ENCODE peak calls at places on chromosome 5, in seven cellular contexts. One of them, this sample, is unnamed.

GRCh38 chr5:140574165-140574564 is 9.5 kb downstream of the SLC35A4 start:
- DNase-seq in A673: no peak
- DNase-seq in psoas muscle: no peak
- DNase-seq in MM.1S: no peak
- DNase-seq in brain microvascular endothelial cell: peak; percentile 52
- DNase-seq in H1: no peak
- DNase-seq in heart right ventricle: peak; percentile 36
- DNase-seq in this sample: no peak

GRCh38 chr5:17374973-17375844 is 122.8 kb upstream of the TAF11L2 start:
- DNase-seq in A673: no peak
- DNase-seq in psoas muscle: no peak
- DNase-seq in MM.1S: no peak
- DNase-seq in brain microvascular endothelial cell: peak; percentile 35
- DNase-seq in H1: peak; percentile 54
- DNase-seq in heart right ventricle: no peak
- DNase-seq in this sample: peak; percentile 25

GRCh38 chr5:162529886-162530285 is 462.3 kb downstream of the GABRG2 start:
- DNase-seq in A673: peak; percentile 1
- DNase-seq in psoas muscle: no peak
- DNase-seq in MM.1S: peak; percentile 9
- DNase-seq in brain microvascular endothelial cell: no peak
- DNase-seq in H1: no peak
- DNase-seq in heart right ventricle: no peak
- DNase-seq in this sample: no peak

GRCh38 chr5:124651663-124652513 is 94.6 kb downstream of the ZNF608 start:
- DNase-seq in A673: peak; percentile 76
- DNase-seq in psoas muscle: peak; percentile 81
- DNase-seq in MM.1S: peak; percentile 51
- DNase-seq in brain microvascular endothelial cell: peak; percentile 77
- DNase-seq in H1: peak; percentile 87
- DNase-seq in heart right ventricle: peak; percentile 84
- DNase-seq in this sample: no peak

GRCh38 chr5:3997670-3998069 is 402.0 kb downstream of the IRX1 start:
- DNase-seq in A673: no peak
- DNase-seq in psoas muscle: no peak
- DNase-seq in MM.1S: no peak
- DNase-seq in brain microvascular endothelial cell: no peak
- DNase-seq in H1: no peak
- DNase-seq in heart right ventricle: no peak
- DNase-seq in this sample: no peak

GRCh38 chr5:10138385-10139057 is 111.2 kb downstream of the ATPSCKMT start:
- DNase-seq in A673: no peak
- DNase-seq in psoas muscle: no peak
- DNase-seq in MM.1S: no peak
- DNase-seq in brain microvascular endothelial cell: no peak
- DNase-seq in H1: no peak
- DNase-seq in heart right ventricle: no peak
- DNase-seq in this sample: no peak

GRCh38 chr5:63962345-63962744 is at the start of gene HTR1A:
- DNase-seq in A673: no peak
- DNase-seq in psoas muscle: no peak
- DNase-seq in MM.1S: no peak
- DNase-seq in brain microvascular endothelial cell: no peak
- DNase-seq in H1: peak; percentile 48
- DNase-seq in heart right ventricle: no peak
- DNase-seq in this sample: no peak

GRCh38 chr5:50969207-50970145 is 303.0 kb downstream of the PARP8 start:
- DNase-seq in A673: peak; percentile 28
- DNase-seq in psoas muscle: no peak
- DNase-seq in MM.1S: no peak
- DNase-seq in brain microvascular endothelial cell: no peak
- DNase-seq in H1: peak; percentile 67
- DNase-seq in heart right ventricle: no peak
- DNase-seq in this sample: no peak

GRCh38 chr5:142472306-142472951 is 147.6 kb upstream of the SPRY4 start:
- DNase-seq in A673: peak; percentile 64
- DNase-seq in psoas muscle: no peak
- DNase-seq in MM.1S: no peak
- DNase-seq in brain microvascular endothelial cell: peak; percentile 91
- DNase-seq in H1: no peak
- DNase-seq in heart right ventricle: no peak
- DNase-seq in this sample: peak; percentile 58

GRCh38 chr5:137070521-137070920 is 428.6 kb downstream of the SPOCK1 start:
- DNase-seq in A673: no peak
- DNase-seq in psoas muscle: no peak
- DNase-seq in MM.1S: no peak
- DNase-seq in brain microvascular endothelial cell: no peak
- DNase-seq in H1: no peak
- DNase-seq in heart right ventricle: no peak
- DNase-seq in this sample: no peak

GRCh38 chr5:137071941-137072340 is 427.2 kb downstream of the SPOCK1 start:
- DNase-seq in A673: no peak
- DNase-seq in psoas muscle: no peak
- DNase-seq in MM.1S: no peak
- DNase-seq in brain microvascular endothelial cell: no peak
- DNase-seq in H1: no peak
- DNase-seq in heart right ventricle: no peak
- DNase-seq in this sample: no peak

GRCh38 chr5:137073192-137073591 is 425.9 kb downstream of the SPOCK1 start:
- DNase-seq in A673: peak; percentile 23
- DNase-seq in psoas muscle: no peak
- DNase-seq in MM.1S: no peak
- DNase-seq in brain microvascular endothelial cell: no peak
- DNase-seq in H1: no peak
- DNase-seq in heart right ventricle: no peak
- DNase-seq in this sample: no peak

GRCh38 chr5:137071526-137071925 is 427.6 kb downstream of the SPOCK1 start:
- DNase-seq in A673: no peak
- DNase-seq in psoas muscle: no peak
- DNase-seq in MM.1S: no peak
- DNase-seq in brain microvascular endothelial cell: no peak
- DNase-seq in H1: no peak
- DNase-seq in heart right ventricle: no peak
- DNase-seq in this sample: no peak

GRCh38 chr5:137072376-137073174 is 426.6 kb downstream of the SPOCK1 start:
- DNase-seq in A673: peak; percentile 18
- DNase-seq in psoas muscle: no peak
- DNase-seq in MM.1S: no peak
- DNase-seq in brain microvascular endothelial cell: no peak
- DNase-seq in H1: no peak
- DNase-seq in heart right ventricle: no peak
- DNase-seq in this sample: no peak
- H3K4me3 ChIP-seq in A673: no peak overlapping the region
- H3K4me3 ChIP-seq in psoas muscle: no peak overlapping the region
- H3K4me3 ChIP-seq in MM.1S: no peak overlapping the region
- H3K4me3 ChIP-seq in brain microvascular endothelial cell: no peak overlapping the region
- H3K4me3 ChIP-seq in H1: no peak overlapping the region
- H3K4me3 ChIP-seq in heart right ventricle: no peak overlapping the region
- H3K4me3 ChIP-seq in this sample: no peak overlapping the region

DNA sequence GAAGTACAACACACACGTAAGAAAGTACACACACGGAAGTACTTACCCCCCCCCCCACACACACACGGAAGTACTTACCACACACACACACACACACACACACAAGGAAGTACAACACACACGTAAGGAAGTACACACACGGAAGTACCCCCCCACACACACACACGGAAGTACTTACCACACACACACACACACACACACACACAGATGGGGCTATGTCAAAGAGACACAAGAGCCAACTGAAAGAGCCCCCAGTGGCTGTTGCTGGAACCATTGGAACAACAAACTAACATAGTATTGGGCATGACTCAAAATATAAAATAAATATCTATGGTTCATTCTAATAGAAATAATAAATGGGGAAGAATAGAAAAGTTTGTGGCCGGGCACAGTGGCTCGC is 4.9 kb upstream of the MAPK9 start:
- DNase-seq in A673: peak; percentile 14
- DNase-seq in psoas muscle: no peak
- DNase-seq in MM.1S: no peak
- DNase-seq in brain microvascular endothelial cell: no peak
- DNase-seq in H1: no peak
- DNase-seq in heart right ventricle: no peak
- DNase-seq in this sample: no peak
- TF ChIP-seq CTCF in A673: no peak
- TF ChIP-seq CTCF in psoas muscle: no peak
- TF ChIP-seq CTCF in MM.1S: no peak
- TF ChIP-seq CTCF in brain microvascular endothelial cell: peak; percentile 33
- TF ChIP-seq CTCF in H1: no peak
- TF ChIP-seq CTCF in heart right ventricle: no peak
- TF ChIP-seq CTCF in this sample: no peak

DNA sequence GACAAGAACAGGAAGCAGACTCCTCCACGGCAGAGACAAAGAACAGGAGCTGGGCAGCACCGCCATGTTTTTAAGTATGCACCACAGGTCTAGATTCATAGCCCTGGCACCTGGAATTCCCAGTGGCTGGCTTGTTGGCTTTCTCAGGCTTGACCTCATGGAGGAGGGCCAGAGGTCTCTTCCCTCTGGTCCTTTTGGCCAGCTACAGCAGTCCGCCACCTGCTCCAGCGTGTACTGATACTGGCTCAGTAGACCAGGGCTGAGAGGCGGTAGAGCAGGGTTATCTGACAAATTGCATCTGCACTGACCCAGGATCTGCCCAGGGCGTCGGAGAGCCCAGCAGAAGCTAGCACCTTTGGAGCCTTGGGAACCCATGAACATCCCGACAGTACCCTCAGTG is 90.6 kb upstream of the OTULINL start:
- DNase-seq in A673: no peak
- DNase-seq in psoas muscle: no peak
- DNase-seq in MM.1S: no peak
- DNase-seq in brain microvascular endothelial cell: no peak
- DNase-seq in H1: no peak
- DNase-seq in heart right ventricle: no peak
- DNase-seq in this sample: no peak
- H3K36me3 ChIP-seq in A673: peaks cover 19% of the 10 kb centered on the region
- H3K36me3 ChIP-seq in psoas muscle: peaks cover 94% of the 10 kb centered on the region
- H3K36me3 ChIP-seq in MM.1S: no peaks in the 10 kb centered on the region
- H3K36me3 ChIP-seq in brain microvascular endothelial cell: peaks cover 94% of the 10 kb centered on the region
- H3K36me3 ChIP-seq in H1: peaks cover 14% of the 10 kb centered on the region
- H3K36me3 ChIP-seq in heart right ventricle: peaks cover 96% of the 10 kb centered on the region
- H3K36me3 ChIP-seq in this sample: no peaks in the 10 kb centered on the region

GRCh38 chr5:150155258-150156032 is at the start of gene PDGFRB:
- DNase-seq in A673: peak; percentile 90
- DNase-seq in psoas muscle: peak; percentile 92
- DNase-seq in MM.1S: peak; percentile 24
- DNase-seq in brain microvascular endothelial cell: peak; percentile 85
- DNase-seq in H1: peak; percentile 79
- DNase-seq in heart right ventricle: peak; percentile 91
- DNase-seq in this sample: no peak

GRCh38 chr5:150153957-150154617 is 1.6 kb downstream of the PDGFRB start:
- DNase-seq in A673: peak; percentile 50
- DNase-seq in psoas muscle: no peak
- DNase-seq in MM.1S: no peak
- DNase-seq in brain microvascular endothelial cell: peak; percentile 85
- DNase-seq in H1: peak; percentile 52
- DNase-seq in heart right ventricle: no peak
- DNase-seq in this sample: no peak

GRCh38 chr5:150153483-150153882 is 2.2 kb downstream of the PDGFRB start:
- DNase-seq in A673: no peak
- DNase-seq in psoas muscle: no peak
- DNase-seq in MM.1S: no peak
- DNase-seq in brain microvascular endothelial cell: no peak
- DNase-seq in H1: no peak
- DNase-seq in heart right ventricle: no peak
- DNase-seq in this sample: no peak

GRCh38 chr5:150154618-150155134 is 969 bp downstream of the PDGFRB start:
- DNase-seq in A673: peak; percentile 53
- DNase-seq in psoas muscle: no peak
- DNase-seq in MM.1S: no peak
- DNase-seq in brain microvascular endothelial cell: no peak
- DNase-seq in H1: no peak
- DNase-seq in heart right ventricle: no peak
- DNase-seq in this sample: no peak

GRCh38 chr5:150152636-150153462 is 2.8 kb downstream of the PDGFRB start:
- DNase-seq in A673: no peak
- DNase-seq in psoas muscle: no peak
- DNase-seq in MM.1S: no peak
- DNase-seq in brain microvascular endothelial cell: no peak
- DNase-seq in H1: no peak
- DNase-seq in heart right ventricle: no peak
- DNase-seq in this sample: no peak
- H3K4me3 ChIP-seq in A673: no peak overlapping the region
- H3K4me3 ChIP-seq in psoas muscle: peak overlapping the region; percentile 63
- H3K4me3 ChIP-seq in MM.1S: no peak overlapping the region
- H3K4me3 ChIP-seq in brain microvascular endothelial cell: peak overlapping the region; percentile 90
- H3K4me3 ChIP-seq in H1: no peak overlapping the region
- H3K4me3 ChIP-seq in heart right ventricle: peak overlapping the region; percentile 60
- H3K4me3 ChIP-seq in this sample: no peak overlapping the region

GRCh38 chr5:59608745-59609144 is 284.8 kb downstream of the PDE4D start:
- DNase-seq in A673: no peak
- DNase-seq in psoas muscle: no peak
- DNase-seq in MM.1S: no peak
- DNase-seq in brain microvascular endothelial cell: peak; percentile 64
- DNase-seq in H1: no peak
- DNase-seq in heart right ventricle: no peak
- DNase-seq in this sample: no peak
- TF ChIP-seq CTCF in A673: no peak
- TF ChIP-seq CTCF in psoas muscle: no peak
- TF ChIP-seq CTCF in MM.1S: no peak
- TF ChIP-seq CTCF in brain microvascular endothelial cell: no peak
- TF ChIP-seq CTCF in H1: no peak
- TF ChIP-seq CTCF in heart right ventricle: no peak
- TF ChIP-seq CTCF in this sample: no peak

GRCh38 chr5:79672392-79672791 is 17.2 kb upstream of the CMYA5 start:
- DNase-seq in A673: no peak
- DNase-seq in psoas muscle: no peak
- DNase-seq in MM.1S: no peak
- DNase-seq in brain microvascular endothelial cell: no peak
- DNase-seq in H1: no peak
- DNase-seq in heart right ventricle: no peak
- DNase-seq in this sample: no peak
- H3K36me3 ChIP-seq in A673: no peaks in the 10 kb centered on the region
- H3K36me3 ChIP-seq in psoas muscle: peaks cover 59% of the 10 kb centered on the region
- H3K36me3 ChIP-seq in MM.1S: no peaks in the 10 kb centered on the region
- H3K36me3 ChIP-seq in brain microvascular endothelial cell: peaks cover 2% of the 10 kb centered on the region
- H3K36me3 ChIP-seq in H1: peaks cover 9% of the 10 kb centered on the region
- H3K36me3 ChIP-seq in heart right ventricle: peaks cover 97% of the 10 kb centered on the region
- H3K36me3 ChIP-seq in this sample: no peaks in the 10 kb centered on the region